ENCODE peak calls at places on chromosomes 12 and 14, in four cellular contexts. One of them, this sample, is unnamed.

GRCh38 chr12:111529424-111530368 is 69.4 kb downstream of the ATXN2 start:
- DNase-seq in H1: peak
- DNase-seq in neuronal stem cell: peak
- DNase-seq in H9: peak
- DNase-seq in this sample: peak

GRCh38 chr14:68884031-68885030 is 91.5 kb upstream of the ZFP36L1 start:
- DNase-seq in H1: no peak
- DNase-seq in neuronal stem cell: no peak
- DNase-seq in H9: no peak
- DNase-seq in this sample: no peak

GRCh38 chr14:75229923-75230792 is 48.5 kb upstream of the FOS start:
- DNase-seq in H1: no peak
- DNase-seq in neuronal stem cell: no peak
- DNase-seq in H9: no peak
- DNase-seq in this sample: no peak

GRCh38 chr14:106343636-106344035 is 817.3 kb downstream of the TMEM121 start:
- DNase-seq in H1: no peak
- DNase-seq in neuronal stem cell: no peak
- DNase-seq in H9: no peak
- DNase-seq in this sample: no peak

GRCh38 chr12:70190252-70191010 is 52.8 kb upstream of the CNOT2 start:
- DNase-seq in H1: no peak
- DNase-seq in neuronal stem cell: no peak
- DNase-seq in H9: no peak
- DNase-seq in this sample: peak

GRCh38 chr12:69553626-69554248 is 31.5 kb upstream of the CCT2 start:
- DNase-seq in H1: no peak
- DNase-seq in neuronal stem cell: no peak
- DNase-seq in H9: no peak
- DNase-seq in this sample: peak

GRCh38 chr12:90589966-90590365 is 365.0 kb downstream of the CCER1 start:
- DNase-seq in H1: no peak
- DNase-seq in neuronal stem cell: no peak
- DNase-seq in H9: no peak
- DNase-seq in this sample: no peak

GRCh38 chr12:26918321-26919215 is 19.2 kb downstream of the INTS13 start:
- DNase-seq in H1: no peak
- DNase-seq in neuronal stem cell: no peak
- DNase-seq in H9: no peak
- DNase-seq in this sample: peak

GRCh38 chr14:50762001-50762930 is 68.7 kb downstream of the NIN start:
- DNase-seq in H1: no peak
- DNase-seq in neuronal stem cell: no peak
- DNase-seq in H9: no peak
- DNase-seq in this sample: no peak

GRCh38 chr12:110022980-110023633 is 23.9 kb downstream of the ANKRD13A start:
- DNase-seq in H1: no peak
- DNase-seq in neuronal stem cell: no peak
- DNase-seq in H9: no peak
- DNase-seq in this sample: no peak

GRCh38 chr14:31207746-31208545 is at the start of gene HECTD1:
- DNase-seq in H1: peak
- DNase-seq in neuronal stem cell: peak
- DNase-seq in H9: peak
- DNase-seq in this sample: peak

GRCh38 chr12:111094157-111094772 is 173.9 kb upstream of the MYL2 start:
- DNase-seq in H1: no peak
- DNase-seq in neuronal stem cell: no peak
- DNase-seq in H9: no peak
- DNase-seq in this sample: no peak

GRCh38 chr12:6546016-6546415 is 9.8 kb downstream of the IFFO1 start:
- DNase-seq in H1: no peak
- DNase-seq in neuronal stem cell: no peak
- DNase-seq in H9: peak
- DNase-seq in this sample: no peak

GRCh38 chr12:6548556-6549378 is 7.1 kb downstream of the IFFO1 start:
- DNase-seq in H1: no peak
- DNase-seq in neuronal stem cell: no peak
- DNase-seq in H9: no peak
- DNase-seq in this sample: no peak

GRCh38 chr12:6547987-6548386 is 7.9 kb downstream of the IFFO1 start:
- DNase-seq in H1: no peak
- DNase-seq in neuronal stem cell: no peak
- DNase-seq in H9: peak
- DNase-seq in this sample: no peak

GRCh38 chr12:6549379-6550151 is 6.3 kb downstream of the IFFO1 start:
- DNase-seq in H1: no peak
- DNase-seq in neuronal stem cell: no peak
- DNase-seq in H9: no peak
- DNase-seq in this sample: no peak

DNA sequence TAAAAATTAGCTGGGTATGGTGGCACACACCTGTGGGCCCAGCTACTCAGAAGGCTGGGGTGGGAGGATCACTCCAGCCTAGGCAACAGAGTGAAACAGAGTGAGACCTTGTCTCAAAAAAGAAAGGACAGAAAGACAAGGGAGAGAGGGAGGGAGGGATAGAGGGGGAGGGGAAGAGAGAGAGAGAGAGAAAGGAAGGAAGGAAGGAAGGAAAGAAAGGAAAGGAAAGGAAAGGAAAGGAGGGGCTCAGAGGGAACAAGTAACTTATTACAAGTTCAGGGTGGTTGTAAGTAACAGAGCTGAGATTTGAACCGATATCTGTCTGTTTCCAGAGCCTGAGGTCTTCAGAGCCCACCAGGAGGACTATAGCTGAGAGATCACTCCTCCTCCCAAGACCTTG is 8.3 kb downstream of the IFFO1 start:
- DNase-seq in H1: no peak
- DNase-seq in neuronal stem cell: no peak
- DNase-seq in H9: no peak
- DNase-seq in this sample: no peak
- H3K4me2 ChIP-seq in H1: no peak
- H3K4me2 ChIP-seq in neuronal stem cell: no peak
- H3K4me2 ChIP-seq in H9: no peak
- H3K4me2 ChIP-seq in this sample: no peak

GRCh38 chr14:54902143-54902520 is 494 bp downstream of the GCH1 start:
- DNase-seq in H1: peak
- DNase-seq in neuronal stem cell: peak
- DNase-seq in H9: peak
- DNase-seq in this sample: peak
- H4K91ac ChIP-seq in H1: no peak
- H4K91ac ChIP-seq in neuronal stem cell: no peak
- H4K91ac ChIP-seq in H9: no peak
- H4K91ac ChIP-seq in this sample: peak

DNA sequence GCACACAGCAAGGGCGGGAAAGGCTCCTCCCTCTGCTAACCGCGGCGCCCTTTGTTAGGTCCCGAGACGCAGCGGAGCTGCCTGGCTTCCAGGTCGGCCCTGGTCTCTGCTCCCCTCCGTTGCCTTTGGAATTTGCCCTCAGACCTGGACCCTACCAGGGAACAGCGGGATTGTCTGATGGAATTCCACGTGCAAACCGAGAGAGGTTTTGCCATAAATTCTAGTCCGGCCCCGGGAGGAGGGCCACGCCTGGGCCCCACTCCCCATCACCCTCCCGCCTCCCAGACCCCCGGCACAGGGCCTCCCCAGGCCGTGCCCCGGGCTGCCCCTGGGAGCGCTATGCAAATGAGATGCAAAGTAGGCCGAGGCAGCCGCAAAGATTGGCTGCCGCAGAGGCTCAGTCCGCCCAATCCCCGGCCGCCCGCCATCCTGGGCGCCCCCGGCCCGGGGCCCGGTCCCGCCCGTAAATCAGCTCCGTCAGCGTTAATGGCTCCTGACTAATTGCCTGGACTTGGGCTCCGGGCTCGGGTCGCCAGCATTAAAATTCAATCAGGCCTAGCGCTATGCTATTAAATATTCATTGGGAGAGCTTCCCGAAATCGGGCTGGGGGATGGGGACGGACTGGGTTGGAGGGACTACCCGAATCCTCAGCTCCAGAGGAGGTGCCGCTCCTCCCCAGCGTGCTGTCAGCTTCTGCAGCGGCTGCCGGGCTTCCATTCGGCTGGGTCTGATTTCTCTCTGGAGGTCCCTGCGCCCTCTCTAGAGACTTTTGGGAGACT is 15.6 kb upstream of the FIGNL2 start:
- DNase-seq in H1: no peak
- DNase-seq in neuronal stem cell: peak
- DNase-seq in H9: peak
- DNase-seq in this sample: no peak
- H2BK120ac ChIP-seq in H1: no peak
- H2BK120ac ChIP-seq in neuronal stem cell: no peak
- H2BK120ac ChIP-seq in H9: no peak
- H2BK120ac ChIP-seq in this sample: peak

DNA sequence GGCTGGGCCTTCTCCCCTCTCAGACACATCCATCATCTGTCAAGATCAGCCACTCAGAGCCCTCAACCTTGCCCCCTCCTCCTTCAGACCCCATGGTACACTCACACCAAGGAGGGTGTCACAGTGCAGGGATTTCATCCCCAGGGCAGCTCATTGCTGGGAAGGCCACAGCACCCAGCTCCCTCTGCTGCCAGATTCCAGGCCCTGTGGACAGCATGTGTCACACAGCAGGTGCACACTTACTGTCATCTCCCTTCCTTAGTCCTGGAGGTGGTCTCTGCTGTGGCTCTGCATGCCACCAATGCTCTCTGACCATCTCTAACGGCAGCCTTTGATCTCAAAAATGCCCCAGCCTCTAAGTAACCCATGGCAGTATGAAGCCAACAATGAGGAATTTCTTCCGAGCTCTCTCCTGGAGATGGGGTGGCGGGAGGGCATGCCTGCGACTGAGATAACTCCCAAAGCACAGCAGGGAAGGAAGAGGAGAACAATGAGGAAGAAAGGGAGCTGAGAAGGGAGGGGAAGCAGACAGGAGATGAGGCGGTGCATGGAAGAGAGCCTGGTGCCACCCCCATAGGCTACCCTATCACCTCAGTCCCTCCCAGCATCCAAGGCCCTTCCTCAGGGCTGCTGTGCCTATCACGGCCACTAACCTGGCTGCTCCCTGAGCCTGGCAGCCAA is 101.0 kb downstream of the SINHCAF start:
- DNase-seq in H1: no peak
- DNase-seq in neuronal stem cell: no peak
- DNase-seq in H9: no peak
- DNase-seq in this sample: no peak
- H3K4me2 ChIP-seq in H1: no peak
- H3K4me2 ChIP-seq in neuronal stem cell: no peak
- H3K4me2 ChIP-seq in H9: no peak
- H3K4me2 ChIP-seq in this sample: no peak

DNA sequence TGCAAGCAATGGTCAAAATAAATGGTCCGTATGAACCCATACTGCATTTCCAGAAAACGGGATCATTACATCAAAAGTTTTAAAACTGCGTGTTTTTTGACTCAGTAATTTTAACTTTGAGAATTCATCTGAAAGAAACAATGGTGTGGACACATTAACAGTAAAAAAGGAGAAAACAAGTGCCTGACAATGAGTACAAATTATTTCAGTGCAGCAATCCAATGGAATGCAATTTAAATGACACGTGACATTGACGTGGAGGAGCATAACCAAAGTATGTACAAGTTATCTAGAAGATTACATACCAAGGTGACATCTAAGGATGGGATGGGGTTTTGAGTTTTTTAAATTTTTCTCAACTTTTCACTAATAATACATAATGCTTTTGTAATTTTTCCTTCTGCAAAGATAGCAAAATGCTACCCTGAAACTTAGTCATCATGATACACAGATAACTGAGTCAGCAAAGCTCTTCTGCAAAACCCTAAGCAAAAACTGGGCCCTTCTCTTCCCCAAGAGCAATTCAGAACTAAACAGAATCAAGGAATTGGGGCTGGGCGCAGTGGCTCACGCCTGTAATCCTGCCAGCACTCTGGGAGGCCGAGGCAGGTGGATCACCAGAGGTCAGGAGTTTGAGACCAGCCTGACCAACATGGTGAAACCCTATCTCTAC is 20.4 kb downstream of the HNRNPC start:
- DNase-seq in H1: no peak
- DNase-seq in neuronal stem cell: no peak
- DNase-seq in H9: no peak
- DNase-seq in this sample: peak
- H4K91ac ChIP-seq in H1: no peak
- H4K91ac ChIP-seq in neuronal stem cell: no peak
- H4K91ac ChIP-seq in H9: no peak
- H4K91ac ChIP-seq in this sample: no peak

GRCh38 chr12:50567926-50568325 is 63.1 kb downstream of the DIP2B start:
- DNase-seq in H1: no peak
- DNase-seq in neuronal stem cell: no peak
- DNase-seq in H9: no peak
- DNase-seq in this sample: no peak
- H2BK120ac ChIP-seq in H1: no peak
- H2BK120ac ChIP-seq in neuronal stem cell: no peak
- H2BK120ac ChIP-seq in H9: no peak
- H2BK120ac ChIP-seq in this sample: no peak

DNA sequence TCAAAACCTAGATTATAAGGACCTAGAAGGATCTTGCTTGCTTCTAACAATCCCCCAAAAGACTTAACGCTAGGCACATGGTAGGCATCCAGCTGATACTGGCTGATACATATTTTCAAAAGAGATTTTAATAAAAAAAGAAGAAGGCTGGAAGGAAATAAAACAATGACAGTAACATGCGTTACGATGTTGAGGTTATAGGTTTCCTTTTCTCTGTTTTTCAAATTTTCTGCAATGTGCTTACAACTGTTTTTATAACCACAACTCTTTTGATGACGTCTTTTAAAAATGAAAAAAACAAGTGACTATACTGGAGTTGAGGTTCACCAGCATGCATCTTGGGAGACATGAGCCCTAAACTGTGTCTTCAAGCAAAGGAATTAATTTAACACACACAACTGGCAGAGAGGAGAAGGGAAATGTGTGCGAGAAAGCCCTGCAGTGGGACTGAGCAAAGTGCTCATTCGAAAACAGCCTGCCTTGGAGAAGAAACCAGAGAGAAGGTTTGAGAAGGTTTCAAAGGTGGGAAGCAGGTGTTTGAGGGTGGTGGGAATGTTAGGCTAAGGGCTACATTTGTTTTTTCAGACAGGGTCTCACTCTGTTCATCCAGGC is 80.4 kb downstream of the DUSP16 start:
- DNase-seq in H1: no peak
- DNase-seq in neuronal stem cell: no peak
- DNase-seq in H9: no peak
- DNase-seq in this sample: no peak
- H3K4me2 ChIP-seq in H1: no peak
- H3K4me2 ChIP-seq in neuronal stem cell: no peak
- H3K4me2 ChIP-seq in H9: no peak
- H3K4me2 ChIP-seq in this sample: no peak

DNA sequence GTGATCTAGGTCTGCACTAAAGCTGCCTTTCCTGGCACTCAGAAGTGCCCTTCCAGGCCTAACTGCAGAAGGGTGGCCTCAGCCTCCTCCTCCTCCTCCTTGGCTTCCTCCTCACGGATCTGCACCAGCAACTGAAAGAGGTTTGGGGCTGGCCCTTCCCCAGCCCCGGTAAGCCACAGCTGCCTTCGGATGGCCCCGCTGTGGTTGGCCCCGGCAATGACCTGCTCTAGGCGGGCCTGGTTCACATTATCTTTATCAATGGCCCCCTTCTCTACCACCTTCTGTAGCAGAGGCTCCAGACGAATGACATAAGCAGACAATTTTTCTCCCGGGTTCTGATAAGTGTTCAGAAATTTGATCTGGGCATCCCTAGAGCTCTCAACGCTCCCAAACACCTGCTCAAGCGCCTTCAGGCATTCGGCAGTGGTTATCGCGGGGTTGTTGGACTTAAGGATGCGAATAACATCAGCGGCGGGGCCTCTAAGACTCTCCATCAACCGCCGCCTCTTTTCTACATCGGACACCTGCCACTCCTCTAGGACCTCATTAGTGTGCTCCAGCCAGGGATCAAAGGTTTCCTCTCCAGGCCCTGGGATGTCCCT is 1.5 kb downstream of the PNMA1 start:
- DNase-seq in H1: no peak
- DNase-seq in neuronal stem cell: peak
- DNase-seq in H9: peak
- DNase-seq in this sample: no peak
- H4K91ac ChIP-seq in H1: no peak
- H4K91ac ChIP-seq in neuronal stem cell: no peak
- H4K91ac ChIP-seq in H9: no peak
- H4K91ac ChIP-seq in this sample: no peak

This sample was measured in trophoblast cell.